ENCODE peak calls at places on chromosomes 12 and 14, in nine cellular contexts. O is GM12878, V is GM23338, A is HCT116, R is suprapubic skin, T is SK-N-SH, N is sigmoid colon, L is K562, S is transverse colon. Z is an unnamed sample.

GRCh38 chr12:65956056-65956738 is 131.9 kb downstream of the HMGA2 start:
- DNase-seq in O (no peak), V (no peak), R (no peak), N (no peak), A (no peak), S (no peak), L (no peak), T (no peak), Z (no peak)

GRCh38 chr12:98701166-98701565 is 56.1 kb downstream of the APAF1 start:
- DNase-seq in L (no peak), V (no peak), T (no peak), A (no peak), N (no peak), S (no peak), O (no peak), R (no peak), Z (no peak)

GRCh38 chr12:128820723-128821432 is 2.9 kb downstream of the SLC15A4 start:
- DNase-seq in N (peak; percentile 74), A (no peak), L (no peak), V (no peak), R (peak; percentile 54), O (no peak), T (no peak), S (peak; percentile 69), Z (peak; percentile 90)

GRCh38 chr14:66281036-66281776 is 205.0 kb upstream of the CCDC196 start:
- DNase-seq in V (peak; percentile 1), L (no peak), O (no peak), S (no peak), N (peak; percentile 70), A (no peak), R (no peak), T (no peak), Z (no peak)

GRCh38 chr12:50732591-50732990 is 31.3 kb upstream of the ATF1 start:
- DNase-seq in N (no peak), A (peak; percentile 3), R (no peak), O (no peak), L (no peak), T (no peak), V (no peak), S (no peak), Z (no peak)

GRCh38 chr14:71711619-71712018 is 220.6 kb upstream of the RGS6 start:
- DNase-seq in N (no peak), O (no peak), R (no peak), L (no peak), V (no peak), S (no peak), A (no peak), T (no peak), Z (no peak)

GRCh38 chr14:65588426-65589140 is 176.1 kb downstream of the FUT8 start:
- DNase-seq in O (no peak), A (no peak), S (no peak), N (no peak), V (no peak), L (no peak), T (no peak), R (no peak), Z (no peak)

GRCh38 chr12:15752780-15753179 is 36.4 kb downstream of the EPS8 start:
- DNase-seq in T (no peak), N (no peak), A (no peak), R (no peak), L (no peak), S (no peak), V (no peak), O (no peak), Z (no peak)

GRCh38 chr14:72856530-72857264 is 37.2 kb downstream of the DPF3 start:
- DNase-seq in A (no peak), O (no peak), L (no peak), V (no peak), R (no peak), S (no peak), N (no peak), T (no peak), Z (no peak)

GRCh38 chr14:34012978-34013713 is 62.3 kb upstream of the EGLN3 start:
- DNase-seq in V (no peak), O (peak; percentile 76), L (no peak), A (no peak), R (no peak), T (no peak), N (no peak), S (no peak), Z (no peak)

GRCh38 chr14:69615471-69616407 is 4.3 kb downstream of the SUSD6 start:
- DNase-seq in T (no peak), R (no peak), A (no peak), N (peak; percentile 86), O (peak; percentile 97), L (no peak), S (peak; percentile 75), V (no peak), Z (peak; percentile 81)

GRCh38 chr12:71558445-71558844 is 105.2 kb downstream of the ZFC3H1 start:
- DNase-seq in V (no peak), T (peak; percentile 38), R (no peak), S (no peak), L (no peak), A (no peak), O (no peak), N (no peak), Z (no peak)

GRCh38 chr12:132429932-132430643 is 59.9 kb upstream of the FBRSL1 start:
- DNase-seq in L (peak; percentile 78), O (no peak), S (peak; percentile 86), A (peak; percentile 41), R (no peak), T (no peak), V (peak; percentile 71), N (no peak), Z (peak; percentile 95)

GRCh38 chr12:25971675-25972035 is 13.2 kb downstream of the RASSF8 start:
- DNase-seq in R (no peak), L (no peak), S (no peak), A (no peak), V (no peak), T (no peak), N (no peak), O (no peak), Z (no peak)

DNA sequence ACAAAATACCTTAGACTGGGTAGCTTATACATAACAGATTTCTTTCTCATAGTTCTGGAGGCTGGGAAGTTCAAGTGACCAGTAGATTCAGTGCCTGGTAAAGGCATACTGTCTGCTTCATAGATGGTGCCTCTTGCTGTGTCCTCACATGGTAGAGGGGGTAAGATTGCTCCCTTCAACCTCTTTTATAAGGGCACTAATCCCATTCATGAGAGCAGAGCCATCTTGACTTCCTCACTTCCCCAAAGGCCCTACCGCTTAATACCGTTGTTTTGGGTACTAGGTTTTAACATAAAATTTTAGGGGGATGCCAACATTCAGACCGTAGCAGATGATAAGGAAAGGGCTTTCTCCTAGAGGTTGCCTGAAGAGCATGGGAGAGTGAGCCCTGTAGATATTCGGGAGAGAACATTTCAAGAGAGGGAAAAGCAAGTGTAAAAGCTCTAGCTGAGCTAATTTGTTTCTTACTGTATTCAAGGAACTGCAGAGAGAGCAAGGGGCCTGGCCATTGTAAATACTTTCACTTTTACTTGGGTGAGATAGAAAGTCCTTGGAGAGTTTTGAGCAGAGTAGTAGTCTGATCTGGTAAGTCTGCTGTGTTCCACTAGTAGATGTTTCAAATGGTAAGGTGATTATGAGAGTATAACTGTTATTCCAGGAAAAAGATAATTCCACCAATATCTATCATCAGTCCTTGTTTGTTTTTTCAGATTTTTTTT is 27.3 kb downstream of the FRS2 start:
- DNase-seq in A (no peak), O (peak; percentile 35), T (no peak), S (no peak), V (no peak), N (no peak), L (no peak), R (no peak), Z (no peak)
- H3K27ac ChIP-seq in A (no peak overlapping the region), O (peak overlapping the region; percentile 72), T (no peak overlapping the region), S (no peak overlapping the region), V (no peak overlapping the region), N (no peak overlapping the region), L (peak overlapping the region; percentile 12), R (no peak overlapping the region), Z (peak overlapping the region; percentile 49)

DNA sequence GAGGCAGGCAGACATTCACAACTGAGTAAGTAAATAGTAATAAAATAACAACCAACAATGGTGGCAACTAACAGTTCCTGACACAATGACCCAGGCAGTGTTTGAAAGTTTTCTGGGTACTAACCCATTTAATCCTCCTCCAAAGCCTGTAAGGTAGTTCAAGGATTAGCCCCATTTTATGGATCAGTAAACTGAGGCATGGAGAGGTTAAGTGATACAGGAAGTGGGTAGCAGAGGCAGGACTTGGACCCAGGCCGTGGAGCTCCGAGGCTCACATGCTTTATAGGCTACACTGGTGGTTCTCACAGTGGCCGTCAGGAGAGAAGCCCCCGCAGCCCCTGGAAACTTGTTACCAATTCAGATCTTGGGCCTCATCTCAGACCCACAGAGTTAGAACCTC is 17.5 kb downstream of the CRACR2A start:
- DNase-seq in V (no peak), O (no peak), A (no peak), T (no peak), S (no peak), N (no peak), R (no peak), L (no peak), Z (no peak)
- H3K4me1 ChIP-seq in V (peaks cover 5% of the 10 kb centered on the region), O (no peaks in the 10 kb centered on the region), A (no peaks in the 10 kb centered on the region), T (no peaks in the 10 kb centered on the region), S (peaks cover 18% of the 10 kb centered on the region), N (no peaks in the 10 kb centered on the region), R (no peaks in the 10 kb centered on the region), L (no peaks in the 10 kb centered on the region), Z (no peaks in the 10 kb centered on the region)

DNA sequence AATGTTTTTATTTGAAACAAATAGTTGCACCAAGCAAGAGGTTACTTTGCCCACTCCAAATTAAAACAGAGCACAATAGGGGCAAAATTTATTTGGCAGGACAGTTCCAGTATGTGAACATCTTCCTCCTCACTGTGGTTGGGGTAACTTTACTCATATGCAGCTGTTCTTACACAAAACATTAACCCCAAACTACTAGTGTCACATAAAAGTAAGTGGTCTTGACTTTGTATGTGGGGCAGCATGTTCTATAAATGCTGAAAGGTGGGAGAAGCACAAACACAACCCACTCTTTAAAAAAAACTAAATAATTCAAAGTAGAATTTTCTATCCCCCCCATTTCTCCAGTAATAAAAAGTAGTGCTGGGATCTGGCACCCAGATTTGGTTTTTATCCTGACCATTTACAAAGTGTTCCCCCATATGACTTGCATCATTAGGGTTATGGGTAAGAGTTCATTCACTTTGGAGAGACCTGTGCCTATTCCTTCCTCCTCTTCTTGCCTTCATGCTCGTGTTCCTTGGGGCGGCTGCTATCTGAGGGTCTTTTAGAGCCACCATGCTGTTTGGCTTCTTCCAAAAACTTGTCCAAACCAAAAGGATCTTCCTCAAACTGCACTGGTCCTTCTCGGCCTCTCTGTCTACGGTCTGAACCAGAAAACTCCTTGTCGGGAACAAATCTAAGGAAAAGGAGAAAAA is 9.9 kb downstream of the SLIRP start:
- DNase-seq in R (no peak), V (no peak), N (no peak), S (no peak), O (no peak), L (no peak), T (no peak), A (no peak), Z (no peak)
- TF ChIP-seq POLR2AphosphoS5 in R (no peak), V (no peak), N (no peak), S (no peak), O (peak; percentile 48), L (no peak), T (peak; percentile 24), A (no peak), Z (no peak)

DNA sequence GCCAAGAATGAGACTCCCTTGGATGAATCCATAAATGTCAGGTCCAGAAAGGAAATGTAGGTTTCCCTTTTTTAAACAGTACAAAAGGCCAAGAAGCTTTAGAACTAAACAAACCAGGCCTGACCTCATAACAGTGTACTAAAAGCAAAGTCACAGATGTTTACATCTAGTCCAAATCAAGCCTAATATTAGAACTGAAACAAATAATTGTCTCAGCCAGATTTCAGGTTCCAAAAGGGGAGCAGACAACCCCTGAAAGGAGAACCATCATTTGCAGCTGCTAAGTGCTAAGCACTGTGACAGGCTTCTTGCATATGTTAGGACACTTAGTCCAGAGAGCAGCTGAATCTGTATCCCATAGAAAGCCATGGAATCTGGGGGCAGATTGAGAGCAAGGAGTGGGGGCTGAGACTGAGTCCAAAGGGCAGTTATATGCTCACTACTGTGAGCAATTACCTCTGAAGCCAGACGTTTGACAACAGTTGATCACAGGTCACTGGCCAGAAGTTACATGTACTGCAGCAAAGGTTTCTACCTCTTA is 90.1 kb downstream of the STXBP6 start:
- DNase-seq in S (peak; percentile 21), V (no peak), L (no peak), N (no peak), R (no peak), A (no peak), O (no peak), T (no peak), Z (no peak)
- H3K27ac ChIP-seq in S (peak overlapping the region; percentile 63), V (no peak overlapping the region), L (no peak overlapping the region), N (peak overlapping the region; percentile 77), R (peak overlapping the region; percentile 53), A (no peak overlapping the region), O (peak overlapping the region; percentile 31), T (no peak overlapping the region), Z (no peak overlapping the region)

Z was measured in spleen.